ENCODE peak calls at places on chromosomes 13 and 19, in seven cellular contexts. One of them, this sample, is unnamed.

GRCh38 chr19:52535831-52536800 is 8.6 kb downstream of the ZNF808 start:
- DNase-seq in K562: no peak
- DNase-seq in C1 segment of cervical spinal cord: peak
- DNase-seq in activated gamma-delta T cell treated with Interleukin-2 at 50 U/mL for 16 hours: peak
- DNase-seq in stomach: peak
- DNase-seq in G401: peak
- DNase-seq in NCI-H1092: peak
- DNase-seq in this sample: peak

GRCh38 chr19:41344162-41344561 is 9.6 kb downstream of the TGFB1 start:
- DNase-seq in G401: no peak
- DNase-seq in NCI-H1092: no peak
- DNase-seq in activated gamma-delta T cell treated with Interleukin-2 at 50 U/mL for 16 hours: no peak
- DNase-seq in K562: no peak
- DNase-seq in stomach: no peak
- DNase-seq in C1 segment of cervical spinal cord: no peak
- DNase-seq in this sample: no peak

GRCh38 chr19:3298853-3299449 is 67.4 kb upstream of the NFIC start:
- DNase-seq in C1 segment of cervical spinal cord: no peak
- DNase-seq in G401: no peak
- DNase-seq in activated gamma-delta T cell treated with Interleukin-2 at 50 U/mL for 16 hours: no peak
- DNase-seq in NCI-H1092: no peak
- DNase-seq in stomach: no peak
- DNase-seq in K562: no peak
- DNase-seq in this sample: no peak

GRCh38 chr19:47436712-47437401 is 17.5 kb upstream of the MEIS3 start:
- DNase-seq in NCI-H1092: peak
- DNase-seq in C1 segment of cervical spinal cord: peak
- DNase-seq in K562: peak
- DNase-seq in activated gamma-delta T cell treated with Interleukin-2 at 50 U/mL for 16 hours: peak
- DNase-seq in G401: peak
- DNase-seq in stomach: peak
- DNase-seq in this sample: peak

GRCh38 chr19:36528921-36529518 is 949 bp upstream of the ZNF260 start:
- DNase-seq in K562: peak
- DNase-seq in stomach: no peak
- DNase-seq in activated gamma-delta T cell treated with Interleukin-2 at 50 U/mL for 16 hours: no peak
- DNase-seq in C1 segment of cervical spinal cord: no peak
- DNase-seq in NCI-H1092: no peak
- DNase-seq in G401: no peak
- DNase-seq in this sample: peak

GRCh38 chr19:11887247-11887617 is 350 bp upstream of the ZNF69 start:
- DNase-seq in activated gamma-delta T cell treated with Interleukin-2 at 50 U/mL for 16 hours: no peak
- DNase-seq in NCI-H1092: no peak
- DNase-seq in C1 segment of cervical spinal cord: peak
- DNase-seq in G401: no peak
- DNase-seq in stomach: no peak
- DNase-seq in K562: no peak
- DNase-seq in this sample: no peak

GRCh38 chr13:108269601-108270328 is at the start of gene TNFSF13B:
- DNase-seq in C1 segment of cervical spinal cord: no peak
- DNase-seq in stomach: peak
- DNase-seq in activated gamma-delta T cell treated with Interleukin-2 at 50 U/mL for 16 hours: peak
- DNase-seq in K562: peak
- DNase-seq in NCI-H1092: no peak
- DNase-seq in G401: peak
- DNase-seq in this sample: peak

GRCh38 chr13:30193279-30194234 is 113.8 kb downstream of the KATNAL1 start:
- DNase-seq in NCI-H1092: no peak
- DNase-seq in activated gamma-delta T cell treated with Interleukin-2 at 50 U/mL for 16 hours: no peak
- DNase-seq in stomach: no peak
- DNase-seq in C1 segment of cervical spinal cord: no peak
- DNase-seq in G401: no peak
- DNase-seq in K562: no peak
- DNase-seq in this sample: no peak

GRCh38 chr13:113342820-113343691 is 20.9 kb downstream of the GRTP1 start:
- DNase-seq in stomach: no peak
- DNase-seq in activated gamma-delta T cell treated with Interleukin-2 at 50 U/mL for 16 hours: no peak
- DNase-seq in K562: no peak
- DNase-seq in C1 segment of cervical spinal cord: no peak
- DNase-seq in G401: no peak
- DNase-seq in NCI-H1092: no peak
- DNase-seq in this sample: no peak

GRCh38 chr13:114161644-114162532 is 17.2 kb upstream of the CFAP97D2 start:
- DNase-seq in K562: no peak
- DNase-seq in activated gamma-delta T cell treated with Interleukin-2 at 50 U/mL for 16 hours: no peak
- DNase-seq in C1 segment of cervical spinal cord: no peak
- DNase-seq in G401: no peak
- DNase-seq in NCI-H1092: peak
- DNase-seq in stomach: peak
- DNase-seq in this sample: peak